ENCODE peak calls at places on chromosome X, in eight cellular contexts. D, V, J, T, H, M, C and E are unnamed samples.

GRCh38 chrX:69321006-69321655 is 155.9 kb upstream of the PJA1 start:
- DNase-seq in J (no peak), M (no peak), D (no peak), C (no peak), V (no peak), T (no peak), H (no peak), E (no peak)

GRCh38 chrX:150094375-150094774 is 156.1 kb upstream of the EOLA2 start:
- DNase-seq in J (no peak), D (no peak), T (no peak), M (no peak), C (no peak), H (no peak), V (no peak), E (no peak)

GRCh38 chrX:47507204-47507878 is 24.3 kb upstream of the ZNF41 start:
- DNase-seq in D (no peak), H (no peak), T (no peak), V (no peak), J (no peak), C (no peak), M (no peak), E (no peak)

GRCh38 chrX:132728296-132728695 is 230.1 kb downstream of the HS6ST2 start:
- DNase-seq in M (no peak), J (no peak), D (no peak), H (no peak), C (no peak), V (no peak), T (no peak), E (no peak)

GRCh38 chrX:53684415-53685192 is 1.9 kb downstream of the HUWE1 start:
- DNase-seq in T (no peak), V (peak), D (no peak), J (no peak), C (no peak), M (peak), H (no peak), E (no peak)

GRCh38 chrX:16577483-16578029 is 72.4 kb upstream of the S100G start:
- DNase-seq in D (no peak), V (no peak), H (no peak), C (no peak), T (no peak), J (no peak), M (peak), E (no peak)

GRCh38 chrX:63282077-63282476 is 69.1 kb downstream of the SPIN4 start:
- DNase-seq in T (no peak), J (no peak), D (no peak), M (peak), V (no peak), C (no peak), H (no peak), E (no peak)

GRCh38 chrX:21968333-21968732 is 27.8 kb downstream of the SMS start:
- DNase-seq in C (no peak), D (no peak), J (no peak), V (no peak), T (no peak), H (no peak), M (no peak), E (no peak)

GRCh38 chrX:23634181-23634580 is 33.1 kb upstream of the PRDX4 start:
- DNase-seq in M (peak), C (peak), D (peak), T (no peak), V (peak), H (peak), J (no peak), E (no peak)

GRCh38 chrX:46184749-46185148 is 360.5 kb downstream of the ZNF674 start:
- DNase-seq in H (no peak), M (no peak), J (no peak), C (peak), V (no peak), T (no peak), D (no peak), E (no peak)

GRCh38 chrX:78092296-78092695 is 11.8 kb upstream of the PGK1 start:
- DNase-seq in M (peak), H (no peak), D (peak), J (no peak), T (no peak), V (peak), C (peak), E (no peak)

GRCh38 chrX:68415289-68415688 is 18.0 kb downstream of the OPHN1 start:
- DNase-seq in V (no peak), M (no peak), T (no peak), J (peak), C (peak), D (no peak), H (peak), E (peak)

GRCh38 chrX:47662144-47662657 is 3.2 kb upstream of the UXT start:
- DNase-seq in M (peak), V (peak), H (no peak), J (peak), T (peak), C (peak), D (no peak), E (peak)

GRCh38 chrX:73932522-73932921 is 369.5 kb downstream of the CHIC1 start:
- DNase-seq in M (no peak), V (no peak), C (no peak), J (no peak), T (no peak), D (no peak), H (no peak), E (no peak)

GRCh38 chrX:11944486-11944885 is 186.4 kb downstream of the MSL3 start:
- DNase-seq in D (peak), J (peak), T (no peak), V (no peak), H (no peak), M (peak), C (peak), E (peak)

GRCh38 chrX:134625315-134625718 is 33.0 kb downstream of the PLAC1 start:
- DNase-seq in M (no peak), T (no peak), D (no peak), V (no peak), H (no peak), C (peak), J (no peak), E (no peak)

GRCh38 chrX:41921492-41922124 is 1.7 kb downstream of the CASK start:
- DNase-seq in C (peak), H (peak), V (peak), T (no peak), J (no peak), M (peak), D (peak), E (no peak)

GRCh38 chrX:9195199-9195880 is 161.4 kb upstream of the FAM9B start:
- DNase-seq in D (peak), V (no peak), H (no peak), M (no peak), C (no peak), T (no peak), J (no peak), E (no peak)

GRCh38 chrX:10011261-10011931 is 44.2 kb downstream of the CLDN34 start:
- DNase-seq in T (no peak), H (no peak), J (no peak), C (peak), D (peak), V (no peak), M (peak), E (no peak)

GRCh38 chrX:63513825-63514574 is 162.9 kb upstream of the SPIN4 start:
- DNase-seq in V (no peak), D (no peak), M (no peak), C (peak), H (no peak), J (peak), T (no peak), E (peak)

GRCh38 chrX:39194673-39195072 is 393.4 kb downstream of the MID1IP1 start:
- DNase-seq in V (no peak), M (no peak), T (no peak), H (no peak), J (no peak), C (no peak), D (peak), E (no peak)

GRCh38 chrX:23317799-23318724 is 16.6 kb upstream of the PTCHD1 start:
- DNase-seq in D (peak), V (no peak), H (no peak), J (no peak), T (no peak), M (peak), C (peak), E (no peak)

GRCh38 chrX:30301977-30302376 is 7.2 kb downstream of the NR0B1 start:
- DNase-seq in D (no peak), M (peak), H (no peak), T (no peak), V (peak), C (peak), J (no peak), E (no peak)

GRCh38 chrX:9522756-9523155 is 57.9 kb downstream of the TBL1X start:
- DNase-seq in T (no peak), M (no peak), J (no peak), C (no peak), H (no peak), D (no peak), V (no peak), E (no peak)

GRCh38 chrX:53288173-53288572 is 6.8 kb upstream of the IQSEC2 start:
- DNase-seq in D (peak), M (peak), T (no peak), V (no peak), J (no peak), H (peak), C (peak), E (no peak)

GRCh38 chrX:143683486-143683885 is 37.1 kb downstream of the SPANXN2 start:
- DNase-seq in H (no peak), J (no peak), T (no peak), D (no peak), C (no peak), V (no peak), M (no peak), E (no peak)

GRCh38 chrX:37302569-37302968 is 46.6 kb upstream of the PRRG1 start:
- DNase-seq in T (no peak), H (no peak), J (no peak), V (peak), M (peak), C (peak), D (peak), E (no peak)

GRCh38 chrX:112888916-112889315 is 48.3 kb upstream of the AMOT start:
- DNase-seq in V (no peak), M (no peak), H (no peak), J (no peak), D (peak), T (no peak), C (no peak), E (no peak)

GRCh38 chrX:67692246-67692645 is 148.4 kb downstream of the AR start:
- DNase-seq in M (no peak), D (no peak), V (no peak), J (no peak), C (peak), T (no peak), H (no peak), E (no peak)

GRCh38 chrX:41758391-41758790 is 34.4 kb downstream of the GPR82 start:
- DNase-seq in T (no peak), J (no peak), D (no peak), C (no peak), V (no peak), M (no peak), H (no peak), E (no peak)

GRCh38 chrX:154295664-154296310 is at the start of gene TKTL1:
- DNase-seq in C (no peak), H (no peak), D (no peak), V (no peak), M (no peak), T (no peak), J (no peak), E (no peak)

GRCh38 chrX:104854188-104854587 is 288.2 kb downstream of the IL1RAPL2 start:
- DNase-seq in H (no peak), T (no peak), D (no peak), J (no peak), M (no peak), C (peak), V (no peak), E (peak)

GRCh38 chrX:68462653-68463052 is 29.4 kb upstream of the OPHN1 start:
- DNase-seq in C (peak), T (peak), D (peak), V (peak), H (peak), M (peak), J (no peak), E (no peak)

GRCh38 chrX:3232262-3232950 is 114.0 kb downstream of the MXRA5 start:
- DNase-seq in V (no peak), M (no peak), C (peak), D (no peak), H (no peak), T (no peak), J (no peak), E (no peak)

GRCh38 chrX:71671938-71672337 is 4.6 kb downstream of the LOC101059915 start:
- DNase-seq in V (no peak), C (no peak), T (no peak), J (no peak), M (no peak), H (no peak), D (no peak), E (no peak)

GRCh38 chrX:4277122-4277521 is 563.7 kb upstream of the PRKX start:
- DNase-seq in J (no peak), H (no peak), T (no peak), V (no peak), C (no peak), M (peak), D (peak), E (no peak)